ENCODE peak calls at places on chromosome 13, in six cellular contexts. E is heart left ventricle, J is IMR-90, W is suprapubic skin, A is Peyer's patch, O is uterus. Y is an unnamed sample.

GRCh38 chr13:33743438-33744368 is 74.2 kb upstream of the RFC3 start:
- DNase-seq in E (no peak), J (no peak), W (no peak), A (no peak), O (no peak), Y (no peak)

GRCh38 chr13:50152224-50152623 is 137.0 kb downstream of the KCNRG start:
- DNase-seq in E (no peak), J (no peak), W (no peak), A (no peak), O (no peak), Y (no peak)

GRCh38 chr13:104473936-104474335 is 1407.7 kb upstream of the SLC10A2 start:
- DNase-seq in E (no peak), J (no peak), W (no peak), A (no peak), O (no peak), Y (no peak)

GRCh38 chr13:23321534-23322241 is 111.8 kb downstream of the SACS start:
- DNase-seq in E (peak), J (peak), W (peak), A (no peak), O (peak), Y (no peak)

GRCh38 chr13:112624602-112625430 is 36.9 kb upstream of the TUBGCP3 start:
- DNase-seq in E (no peak), J (no peak), W (no peak), A (no peak), O (no peak), Y (no peak)

GRCh38 chr13:40130871-40131636 is 475.6 kb downstream of the COG6 start:
- DNase-seq in E (no peak), J (no peak), W (no peak), A (no peak), O (no peak), Y (no peak)

GRCh38 chr13:35512271-35512920 is 35.9 kb upstream of the MAB21L1 start:
- DNase-seq in E (no peak), J (peak), W (no peak), A (no peak), O (peak), Y (no peak)

GRCh38 chr13:41608111-41608510 is 150.8 kb downstream of the RGCC start:
- DNase-seq in E (no peak), J (no peak), W (no peak), A (no peak), O (no peak), Y (no peak)

GRCh38 chr13:60645552-60646138 is 248.6 kb downstream of the TDRD3 start:
- DNase-seq in E (no peak), J (no peak), W (no peak), A (no peak), O (no peak), Y (no peak)

GRCh38 chr13:38265135-38265497 is 84.5 kb upstream of the UFM1 start:
- DNase-seq in E (no peak), J (no peak), W (no peak), A (no peak), O (no peak), Y (peak)

GRCh38 chr13:41916173-41916954 is 44.5 kb downstream of the VWA8 start:
- DNase-seq in E (no peak), J (peak), W (no peak), A (no peak), O (no peak), Y (no peak)

GRCh38 chr13:49935171-49936084 is 712 bp downstream of the SPRYD7 start:
- DNase-seq in E (no peak), J (peak), W (no peak), A (no peak), O (no peak), Y (no peak)

GRCh38 chr13:41622545-41623429 is 165.4 kb downstream of the RGCC start:
- DNase-seq in E (no peak), J (peak), W (no peak), A (no peak), O (no peak), Y (no peak)

GRCh38 chr13:27296496-27296895 is 25.9 kb downstream of the RASL11A start:
- DNase-seq in E (no peak), J (no peak), W (no peak), A (no peak), O (no peak), Y (no peak)

GRCh38 chr13:109787135-109787954 is 962 bp upstream of the IRS2 start:
- DNase-seq in E (no peak), J (peak), W (peak), A (peak), O (peak), Y (peak)
- TF ChIP-seq POLR2A in E (peak), J (no peak), W (no peak), A (no peak), O (no peak), Y (no peak)

GRCh38 chr13:24922390-24923304 is 158.7 kb downstream of the RNF17 start:
- DNase-seq in E (peak), J (peak), W (peak), A (peak), O (peak), Y (peak)
- TF ChIP-seq POLR2A in E (peak), J (peak), W (peak), A (peak), O (peak), Y (peak)

GRCh38 chr13:98511435-98511834 is 65.5 kb downstream of the STK24 start:
- DNase-seq in E (no peak), J (no peak), W (no peak), A (no peak), O (no peak), Y (no peak)

GRCh38 chr13:98514268-98514667 is 62.6 kb downstream of the STK24 start:
- DNase-seq in E (no peak), J (no peak), W (no peak), A (no peak), O (no peak), Y (no peak)

GRCh38 chr13:98510156-98510509 is 66.8 kb downstream of the STK24 start:
- DNase-seq in E (no peak), J (no peak), W (no peak), A (no peak), O (no peak), Y (no peak)

GRCh38 chr13:98513837-98514236 is 63.1 kb downstream of the STK24 start:
- DNase-seq in E (no peak), J (no peak), W (no peak), A (no peak), O (no peak), Y (no peak)

DNA sequence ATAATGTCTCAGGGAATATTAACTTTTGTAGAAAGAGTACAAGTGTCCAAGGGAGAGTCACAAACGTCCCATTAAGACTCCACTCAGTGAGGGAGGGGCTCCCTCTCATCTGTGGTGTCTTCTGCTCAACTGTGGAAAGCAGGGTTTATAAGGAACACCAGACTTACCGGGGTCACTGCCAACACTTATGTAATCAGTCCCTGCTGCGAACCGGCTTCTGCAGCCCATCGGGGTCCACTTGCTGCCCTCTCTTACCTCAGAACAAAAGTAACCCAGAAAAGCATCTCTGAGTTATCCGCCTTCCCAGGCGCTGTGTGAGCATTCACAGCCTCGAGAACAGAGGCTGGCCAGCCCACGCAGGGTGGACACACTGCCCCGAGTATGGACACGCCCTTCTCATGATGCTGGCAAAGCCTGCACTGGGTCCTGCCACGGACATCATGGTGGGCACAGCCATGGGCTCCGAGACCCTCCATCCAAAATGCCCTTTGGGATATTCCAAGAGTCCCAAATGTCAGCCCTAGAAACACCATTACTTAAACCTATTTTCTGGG is 64.1 kb downstream of the STK24 start:
- DNase-seq in E (no peak), J (no peak), W (peak), A (no peak), O (no peak), Y (peak)
- TF ChIP-seq POLR2A in E (no peak), J (no peak), W (no peak), A (no peak), O (no peak), Y (no peak)

GRCh38 chr13:44748439-44748838 is 172.3 kb upstream of the TSC22D1 start:
- DNase-seq in E (no peak), J (no peak), W (no peak), A (no peak), O (no peak), Y (no peak)
- TF ChIP-seq POLR2A in E (no peak), J (no peak), W (no peak), A (no peak), O (no peak), Y (no peak)

GRCh38 chr13:51761638-51762350 is 42.2 kb downstream of the DHRS12 start:
- DNase-seq in E (no peak), J (peak), W (no peak), A (no peak), O (no peak), Y (no peak)

GRCh38 chr13:51765142-51765515 is 38.8 kb downstream of the DHRS12 start:
- DNase-seq in E (no peak), J (no peak), W (no peak), A (no peak), O (no peak), Y (no peak)

GRCh38 chr13:51767100-51767499 is 36.9 kb downstream of the DHRS12 start:
- DNase-seq in E (no peak), J (no peak), W (no peak), A (no peak), O (no peak), Y (no peak)

GRCh38 chr13:51763486-51763885 is 40.5 kb downstream of the DHRS12 start:
- DNase-seq in E (no peak), J (no peak), W (no peak), A (no peak), O (no peak), Y (no peak)

GRCh38 chr13:51764184-51765141 is 39.5 kb downstream of the DHRS12 start:
- DNase-seq in E (peak), J (peak), W (peak), A (peak), O (peak), Y (no peak)
- TF ChIP-seq POLR2A in E (no peak), J (no peak), W (no peak), A (no peak), O (no peak), Y (no peak)

GRCh38 chr13:46476174-46476573 is 76.8 kb upstream of the LRCH1 start:
- DNase-seq in E (no peak), J (no peak), W (no peak), A (no peak), O (no peak), Y (no peak)

GRCh38 chr13:46480131-46480530 is 72.8 kb upstream of the LRCH1 start:
- DNase-seq in E (no peak), J (no peak), W (no peak), A (no peak), O (no peak), Y (no peak)

GRCh38 chr13:46479691-46480090 is 73.3 kb upstream of the LRCH1 start:
- DNase-seq in E (no peak), J (no peak), W (no peak), A (no peak), O (no peak), Y (no peak)

GRCh38 chr13:46479286-46479685 is 73.7 kb upstream of the LRCH1 start:
- DNase-seq in E (no peak), J (no peak), W (no peak), A (no peak), O (no peak), Y (no peak)

DNA sequence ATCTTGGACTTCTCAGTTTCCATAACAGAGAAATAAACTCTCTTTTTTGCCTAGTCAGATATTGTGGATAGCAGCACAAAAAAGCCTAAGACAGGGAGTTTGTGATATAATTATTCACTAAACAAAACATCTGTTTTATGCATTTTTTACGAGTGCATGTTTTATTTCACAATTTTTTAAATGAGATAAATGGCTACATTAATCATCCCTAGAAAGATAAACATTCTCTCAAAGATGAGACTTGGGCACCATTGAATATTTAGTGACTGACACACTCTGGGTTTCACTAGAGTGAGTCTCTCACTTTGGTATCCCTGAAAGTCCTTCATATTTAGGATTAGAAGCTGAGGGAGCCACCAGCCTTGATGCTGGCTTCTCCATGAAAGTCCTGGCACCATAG is 74.3 kb upstream of the LRCH1 start:
- DNase-seq in E (no peak), J (no peak), W (no peak), A (no peak), O (no peak), Y (no peak)
- TF ChIP-seq POLR2A in E (no peak), J (no peak), W (no peak), A (no peak), O (no peak), Y (no peak)

GRCh38 chr13:91240341-91240740 is 107.1 kb upstream of the MIR17HG start:
- DNase-seq in E (no peak), J (no peak), W (no peak), A (no peak), O (no peak), Y (no peak)
- TF ChIP-seq POLR2A in E (no peak), J (no peak), W (no peak), A (no peak), O (no peak), Y (no peak)

GRCh38 chr13:72698164-72698563 is 29.3 kb downstream of the MZT1 start:
- DNase-seq in E (no peak), J (no peak), W (no peak), A (no peak), O (no peak), Y (no peak)
- TF ChIP-seq POLR2A in E (no peak), J (no peak), W (no peak), A (no peak), O (no peak), Y (no peak)

GRCh38 chr13:66195238-66195637 is 1034.9 kb downstream of the PCDH9 start:
- DNase-seq in E (no peak), J (no peak), W (no peak), A (no peak), O (no peak), Y (no peak)

GRCh38 chr13:66205807-66206206 is 1024.3 kb downstream of the PCDH9 start:
- DNase-seq in E (no peak), J (no peak), W (no peak), A (no peak), O (no peak), Y (no peak)

GRCh38 chr13:66200555-66200954 is 1029.6 kb downstream of the PCDH9 start:
- DNase-seq in E (no peak), J (no peak), W (no peak), A (no peak), O (no peak), Y (no peak)
- TF ChIP-seq POLR2A in E (no peak), J (no peak), W (no peak), A (no peak), O (no peak), Y (no peak)

Y was measured in upper lobe of left lung.